ENCODE peak calls at places on chromosome 15, in five cellular contexts. D is activated CD8-positive, alpha-beta memory T cell treated with anti-CD3 and anti-CD28 coated beads, Interleukin-2, amount 50 U/mL, for 4 hours; Z is T-helper 2 cell; B is mesothelial cell of epicardium; U is stimulated activated CD8-positive, alpha-beta memory T cell treated with anti-CD3 and anti-CD28 coated beads, Interleukin-12 subunit alpha, Interleukin-12 subunit beta, amount 100 ng/mL, for 4 hours. C is an unnamed sample.

GRCh38 chr15:67017318-67017717 is 48.1 kb upstream of the SMAD3 start:
- DNase-seq in Z (no peak), B (no peak), U (no peak), D (no peak), C (no peak)

GRCh38 chr15:28995193-28995592 is 109.4 kb downstream of the APBA2 start:
- DNase-seq in D (no peak), B (no peak), Z (no peak), U (no peak), C (no peak)

GRCh38 chr15:25089577-25089976 is 134.8 kb downstream of the SNRPN start:
- DNase-seq in U (no peak), B (no peak), Z (no peak), D (no peak), C (no peak)

GRCh38 chr15:90001062-90001682 is at the start of gene ZNF710:
- DNase-seq in U (no peak), B (peak), D (peak), Z (no peak), C (no peak)

GRCh38 chr15:37873336-37873735 is 61.1 kb upstream of the TMCO5A start:
- DNase-seq in D (no peak), Z (no peak), U (no peak), B (no peak), C (no peak)

GRCh38 chr15:97791824-97792792 is 168.4 kb upstream of the ARRDC4 start:
- DNase-seq in B (no peak), Z (no peak), U (no peak), D (no peak), C (no peak)

GRCh38 chr15:40282144-40282869 is 557 bp downstream of the ANKRD63 start:
- DNase-seq in D (peak), B (peak), Z (peak), U (peak), C (peak)

GRCh38 chr15:66043264-66043663 is 174.0 kb downstream of the RAB11A start:
- DNase-seq in Z (no peak), D (no peak), B (no peak), U (no peak), C (no peak)

GRCh38 chr15:62119224-62119925 is 45.7 kb downstream of the C2CD4B start:
- DNase-seq in D (no peak), B (no peak), Z (no peak), U (no peak), C (no peak)

GRCh38 chr15:31347067-31347975 is 20.7 kb downstream of the KLF13 start:
- DNase-seq in U (peak), B (no peak), Z (peak), D (peak), C (peak)

GRCh38 chr15:41969851-41970431 is 2.4 kb downstream of the EHD4 start:
- DNase-seq in D (no peak), B (no peak), Z (no peak), U (no peak), C (no peak)

GRCh38 chr15:73346735-73347312 is 21.9 kb downstream of the HCN4 start:
- DNase-seq in D (peak), Z (peak), U (peak), B (peak), C (no peak)

C was measured in activated gamma-delta T cell.